ENCODE peak calls at places on chromosomes 7 and 10, in seven cellular contexts. N is choroid plexus epithelial cell; A is activated T-cell treated with anti-CD3 and anti-CD28 coated beads, Interleukin-2, amount 50 U/mL, for 72 hours; F is dermis blood vessel endothelial cell; L is cardiac fibroblast; V is non-pigmented ciliary epithelial cell; P is right cardiac atrium. K is an unnamed sample.

GRCh38 chr7:101547022-101547915 is 81.8 kb downstream of the MYL10 start:
- DNase-seq in F (no peak), P (peak), A (no peak), L (no peak), N (no peak), V (no peak), K (no peak)

GRCh38 chr10:63738410-63738809 is 217.2 kb downstream of the REEP3 start:
- DNase-seq in V (peak), F (no peak), P (no peak), N (peak), A (no peak), L (peak), K (peak)

GRCh38 chr10:30254926-30255325 is 94.2 kb downstream of the MTPAP start:
- DNase-seq in L (no peak), N (peak), V (no peak), P (no peak), A (no peak), F (no peak), K (no peak)

GRCh38 chr7:77570330-77571011 is 33.4 kb downstream of the PTPN12 start:
- DNase-seq in P (no peak), F (peak), A (no peak), L (peak), V (peak), N (peak), K (peak)

GRCh38 chr7:5479133-5479745 is 55.6 kb upstream of the TNRC18 start:
- DNase-seq in F (no peak), V (peak), L (no peak), P (peak), N (peak), A (no peak), K (peak)

GRCh38 chr10:79286318-79286951 is 60.8 kb upstream of the PPIF start:
- DNase-seq in L (peak), V (no peak), N (peak), P (peak), A (peak), F (peak), K (peak)

GRCh38 chr7:51647931-51648351 is 331.3 kb upstream of the COBL start:
- DNase-seq in N (peak), P (peak), F (no peak), V (peak), L (peak), A (no peak), K (no peak)

GRCh38 chr7:130441408-130441854 is 615 bp upstream of the CEP41 start:
- DNase-seq in F (peak), L (peak), A (no peak), P (no peak), N (peak), V (no peak), K (no peak)

GRCh38 chr7:90266808-90267207 is 21.8 kb downstream of the CFAP69 start:
- DNase-seq in N (peak), V (no peak), L (peak), P (no peak), A (no peak), F (peak), K (peak)

GRCh38 chr10:11444531-11445228 is 166.8 kb downstream of the USP6NL start:
- DNase-seq in A (no peak), L (no peak), N (no peak), V (no peak), F (no peak), P (no peak), K (no peak)

GRCh38 chr10:129766611-129767550 is 197.2 kb downstream of the EBF3 start:
- DNase-seq in N (no peak), L (no peak), P (no peak), F (no peak), A (no peak), V (no peak), K (no peak)

GRCh38 chr7:140738280-140738679 is 41.8 kb downstream of the NDUFB2 start:
- DNase-seq in L (no peak), N (no peak), F (no peak), A (no peak), P (no peak), V (no peak), K (peak)

GRCh38 chr10:112184379-112184778 is 814 bp upstream of the GPAM start:
- DNase-seq in N (no peak), F (no peak), V (no peak), A (no peak), L (no peak), P (no peak), K (no peak)

GRCh38 chr7:25624001-25624400 is 395.7 kb upstream of the NPVF start:
- DNase-seq in P (no peak), N (no peak), F (no peak), A (no peak), V (no peak), L (peak), K (no peak)

GRCh38 chr10:70832236-70832635 is 16.5 kb downstream of the SGPL1 start:
- DNase-seq in A (no peak), F (no peak), P (no peak), L (peak), N (no peak), V (no peak), K (no peak)

GRCh38 chr7:87216701-87217508 is 2.6 kb downstream of the TMEM243 start:
- DNase-seq in P (no peak), F (peak), N (no peak), L (no peak), V (no peak), A (peak), K (no peak)

GRCh38 chr7:29921404-29922010 is 68.1 kb downstream of the SCRN1 start:
- DNase-seq in V (no peak), L (peak), P (no peak), A (peak), F (peak), N (peak), K (peak)

GRCh38 chr7:88795553-88795952 is at the start of gene TEX47:
- DNase-seq in V (no peak), N (no peak), A (no peak), P (no peak), L (no peak), F (no peak), K (no peak)

GRCh38 chr10:48406204-48406603 is 99.7 kb downstream of the MAPK8 start:
- DNase-seq in V (no peak), L (peak), F (peak), N (peak), A (no peak), P (no peak), K (peak)

GRCh38 chr10:128165536-128165935 is 39.3 kb upstream of the MKI67 start:
- DNase-seq in P (no peak), V (no peak), L (no peak), F (no peak), N (no peak), A (no peak), K (no peak)

GRCh38 chr7:106012935-106013439 is 49.9 kb downstream of the CDHR3 start:
- DNase-seq in P (no peak), N (peak), V (peak), L (peak), A (no peak), F (no peak), K (no peak)

K was measured in brain microvascular endothelial cell.